ENCODE peak calls at places on chromosomes 12 and 14, in four cellular contexts. N is epithelial cell of proximal tubule, P is fibroblast of pulmonary artery, E is ovary. G is an unnamed sample.

GRCh38 chr14:104976198-104977007 is 1.8 kb downstream of the AHNAK2 start:
- DNase-seq in N (no peak), P (peak; percentile 84), E (peak; percentile 78), G (peak; percentile 88)

GRCh38 chr12:112913038-112913688 is 6.4 kb downstream of the OAS1 start:
- DNase-seq in N (no peak), P (no peak), E (no peak), G (no peak)

GRCh38 chr12:49283541-49284429 is 11.2 kb upstream of the PRPH start:
- DNase-seq in N (no peak), P (no peak), E (no peak), G (no peak)

GRCh38 chr12:96258451-96258933 is 64.3 kb downstream of the ELK3 start:
- DNase-seq in N (no peak), P (peak; percentile 91), E (no peak), G (no peak)

GRCh38 chr12:121786441-121786825 is 7.1 kb downstream of the RHOF start:
- DNase-seq in N (peak; percentile 87), P (peak; percentile 89), E (no peak), G (peak; percentile 49)

GRCh38 chr12:132315507-132315906 is 13.9 kb downstream of the GALNT9 start:
- DNase-seq in N (no peak), P (no peak), E (no peak), G (no peak)

GRCh38 chr12:56157201-56158028 is 744 bp upstream of the MYL6 start:
- DNase-seq in N (peak; percentile 44), P (peak; percentile 89), E (peak; percentile 87), G (peak; percentile 37)

GRCh38 chr14:38080696-38081095 is 127.0 kb upstream of the SSTR1 start:
- DNase-seq in N (peak; percentile 74), P (no peak), E (no peak), G (no peak)

GRCh38 chr14:61578745-61579144 is 116.6 kb upstream of the HIF1A start:
- DNase-seq in N (no peak), P (no peak), E (no peak), G (no peak)

GRCh38 chr12:6766651-6767300 is 613 bp downstream of the PTMS start:
- DNase-seq in N (no peak), P (peak; percentile 67), E (peak; percentile 87), G (peak; percentile 52)

GRCh38 chr12:122052285-122052684 is 26.3 kb upstream of the MLXIP start:
- DNase-seq in N (no peak), P (no peak), E (no peak), G (no peak)

GRCh38 chr12:109192358-109192757 is 76.0 kb downstream of the ACACB start:
- DNase-seq in N (no peak), P (peak; percentile 41), E (no peak), G (no peak)

GRCh38 chr12:56237552-56237951 is 7.7 kb downstream of the SLC39A5 start:
- DNase-seq in N (no peak), P (no peak), E (no peak), G (no peak)

GRCh38 chr12:79143803-79144202 is 279.2 kb downstream of the SYT1 start:
- DNase-seq in N (no peak), P (no peak), E (no peak), G (no peak)

GRCh38 chr12:29781176-29781575 is 2.6 kb downstream of the TMTC1 start:
- DNase-seq in N (no peak), P (no peak), E (no peak), G (no peak)

GRCh38 chr14:37403656-37404055 is 191.4 kb downstream of the FOXA1 start:
- DNase-seq in N (no peak), P (no peak), E (no peak), G (no peak)

GRCh38 chr12:11786638-11787365 is 137.3 kb downstream of the ETV6 start:
- DNase-seq in N (no peak), P (no peak), E (no peak), G (no peak)

GRCh38 chr14:77986808-77987207 is 183.4 kb upstream of the NRXN3 start:
- DNase-seq in N (no peak), P (no peak), E (no peak), G (no peak)

GRCh38 chr12:42990387-42990786 is 400.8 kb upstream of the PRICKLE1 start:
- DNase-seq in N (no peak), P (no peak), E (no peak), G (no peak)

GRCh38 chr14:78982551-78982950 is 812.4 kb downstream of the NRXN3 start:
- DNase-seq in N (no peak), P (peak; percentile 70), E (no peak), G (no peak)

GRCh38 chr12:99261256-99261655 is 386.3 kb upstream of the GARIN6 start:
- DNase-seq in N (no peak), P (no peak), E (no peak), G (no peak)

GRCh38 chr12:6834254-6834653 is 6.0 kb downstream of the P3H3 start:
- DNase-seq in N (no peak), P (no peak), E (no peak), G (no peak)

GRCh38 chr14:80862983-80863382 is 78.6 kb downstream of the CEP128 start:
- DNase-seq in N (no peak), P (peak; percentile 8), E (no peak), G (no peak)
- TF ChIP-seq CTCF in N (peak; percentile 24), P (peak; percentile 42), E (no peak), G (no peak)

GRCh38 chr12:46024099-46024498 is 33.7 kb upstream of the SCAF11 start:
- DNase-seq in N (no peak), P (no peak), E (no peak), G (no peak)
- TF ChIP-seq CTCF in N (no peak), P (no peak), E (no peak), G (no peak)

DNA sequence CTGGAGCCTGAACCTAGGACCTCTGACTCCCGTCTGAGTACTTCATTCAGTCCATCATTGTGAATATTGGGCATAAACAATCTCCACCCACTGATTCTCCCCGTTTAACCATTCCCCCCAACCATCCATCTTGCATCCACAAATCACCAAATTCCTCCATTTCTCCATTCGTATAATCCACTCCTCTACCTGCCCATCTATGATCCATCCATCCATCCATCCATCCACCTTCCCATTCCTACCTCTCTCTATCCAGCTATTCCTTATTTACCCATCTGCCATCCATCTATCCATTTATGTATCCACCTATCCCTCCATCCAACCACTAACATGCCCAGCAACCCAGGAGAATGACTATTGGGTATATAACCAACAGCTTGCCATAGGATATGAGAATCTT is 87.5 kb downstream of the CALM1 start:
- DNase-seq in N (no peak), P (no peak), E (no peak), G (no peak)
- TF ChIP-seq CTCF in N (no peak), P (no peak), E (no peak), G (no peak)

GRCh38 chr12:4720637-4720995 is 416 bp downstream of the GALNT8 start:
- DNase-seq in N (no peak), P (no peak), E (no peak), G (no peak)

GRCh38 chr12:4714879-4715278 is 5.3 kb upstream of the GALNT8 start:
- DNase-seq in N (no peak), P (no peak), E (no peak), G (no peak)

GRCh38 chr12:4723226-4723625 is 3.0 kb downstream of the GALNT8 start:
- DNase-seq in N (no peak), P (no peak), E (no peak), G (no peak)

GRCh38 chr12:4719821-4720636 is at the start of gene GALNT8:
- DNase-seq in N (no peak), P (no peak), E (no peak), G (no peak)

DNA sequence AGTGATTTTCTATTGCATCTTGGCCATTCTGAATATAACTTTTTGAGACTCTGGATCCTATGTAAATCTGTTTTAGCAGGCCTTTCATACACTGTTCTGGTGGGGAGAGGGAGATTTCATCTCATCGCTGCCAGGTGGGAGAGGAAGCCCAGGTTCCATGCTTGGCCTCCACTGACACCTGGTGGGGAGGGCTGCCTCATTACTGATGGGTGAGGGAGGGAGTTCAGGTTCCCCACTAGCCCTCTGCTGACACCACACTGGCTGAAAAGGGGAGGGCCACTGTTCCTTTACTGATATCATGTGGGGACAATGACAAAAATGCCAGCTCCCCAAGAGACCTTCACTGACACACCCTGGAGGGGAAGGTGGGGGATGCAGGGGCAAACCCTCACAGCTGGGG is 2.4 kb upstream of the GALNT8 start:
- DNase-seq in N (no peak), P (no peak), E (no peak), G (no peak)
- TF ChIP-seq CTCF in N (no peak), P (no peak), E (no peak), G (no peak)

DNA sequence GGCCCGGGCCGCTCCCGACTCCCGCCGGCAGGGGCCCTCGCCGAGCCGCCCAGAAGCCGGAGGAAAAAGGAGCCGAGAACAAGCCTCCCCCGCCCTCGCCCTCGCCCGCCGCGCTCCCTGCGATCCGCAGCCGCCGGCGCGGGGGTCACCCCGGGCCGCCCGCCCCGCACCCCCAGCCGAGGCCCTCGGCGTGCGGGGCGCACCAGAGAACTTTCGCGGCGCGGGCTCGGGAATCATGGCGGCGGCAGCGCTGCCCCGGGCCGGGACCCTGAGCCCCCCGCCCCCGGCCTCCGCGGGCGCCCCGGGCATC is 519 bp downstream of the CDK2AP1 start:
- DNase-seq in N (no peak), P (peak; percentile 57), E (peak; percentile 80), G (peak; percentile 66)
- TF ChIP-seq CTCF in N (peak; percentile 35), P (peak; percentile 7), E (peak; percentile 47), G (no peak)

GRCh38 chr14:75142494-75142893 is 15.6 kb upstream of the NEK9 start:
- DNase-seq in N (no peak), P (no peak), E (no peak), G (no peak)

GRCh38 chr14:75141062-75141461 is 14.2 kb upstream of the NEK9 start:
- DNase-seq in N (no peak), P (no peak), E (no peak), G (no peak)

GRCh38 chr14:75140620-75141019 is 13.8 kb upstream of the NEK9 start:
- DNase-seq in N (no peak), P (no peak), E (no peak), G (no peak)

GRCh38 chr14:75143761-75144527 is 17.1 kb upstream of the NEK9 start:
- DNase-seq in N (no peak), P (no peak), E (no peak), G (no peak)

GRCh38 chr14:75141967-75142366 is 15.1 kb upstream of the NEK9 start:
- DNase-seq in N (no peak), P (peak; percentile 71), E (no peak), G (no peak)
- TF ChIP-seq CTCF in N (peak; percentile 67), P (peak; percentile 67), E (peak; percentile 27), G (no peak)

DNA sequence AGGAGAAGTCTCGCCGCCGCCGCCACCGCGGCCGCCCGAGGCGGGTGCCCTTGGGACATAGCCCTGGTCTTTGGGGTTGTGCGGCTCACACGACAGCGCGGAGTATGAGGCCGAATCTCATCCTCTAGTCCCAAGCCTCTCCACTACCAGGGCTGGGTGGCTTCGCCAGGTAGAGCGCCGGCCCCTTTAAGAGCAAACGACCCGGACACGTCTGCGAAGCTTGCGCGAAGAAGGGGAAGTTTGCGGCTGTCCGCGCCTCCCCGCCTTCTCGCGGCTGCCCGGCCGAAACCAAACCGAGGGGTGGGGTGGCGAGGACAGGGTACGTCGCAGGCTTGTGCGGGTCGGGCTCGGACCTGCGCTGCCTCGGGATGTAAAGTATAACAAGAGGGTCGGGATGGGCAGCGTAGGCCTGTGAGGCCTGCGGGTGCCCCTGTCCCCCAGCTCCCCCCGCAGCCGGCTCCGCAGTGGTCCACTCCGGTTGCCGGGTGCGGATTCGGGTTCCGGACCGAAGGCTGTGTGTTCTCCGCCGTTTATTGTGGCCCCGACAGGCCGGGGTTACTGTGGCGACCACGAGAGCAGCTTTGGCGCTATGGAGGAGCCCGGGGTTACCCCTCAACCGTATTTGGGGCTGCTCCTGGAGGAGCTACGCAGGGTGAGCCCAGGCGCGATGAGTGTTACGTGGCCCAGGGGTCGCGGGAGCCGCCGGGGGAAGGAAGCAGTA is 33.3 kb downstream of the MIA2 start:
- DNase-seq in N (no peak), P (peak; percentile 85), E (peak; percentile 84), G (peak; percentile 86)
- TF ChIP-seq CTCF in N (no peak), P (no peak), E (no peak), G (no peak)